ENCODE peak calls at places on chromosomes 4 and X, in nine cellular contexts. T is mammary epithelial cell, V is mucosa of descending colon, S is cardiac fibroblast, I is foreskin fibroblast, Z is tibial artery, F is A549, Q is adrenal gland, Y is cardiac muscle cell. E is an unnamed sample.
A peak's percentile ranks its signal among the peaks of the same experiment; 100 is the strongest.

GRCh38 chr4:168453146-168453545 is 27.1 kb downstream of the DDX60L start:
- DNase-seq in T (no peak), V (no peak), S (no peak), I (no peak), Z (no peak), F (no peak), Q (no peak), Y (no peak), E (no peak)

GRCh38 chr4:101417046-101417445 is 69.7 kb upstream of the PPP3CA start:
- DNase-seq in T (no peak), V (no peak), S (no peak), I (no peak), Z (no peak), F (no peak), Q (no peak), Y (no peak), E (no peak)

GRCh38 chrX:65871671-65872311 is 168.1 kb downstream of the VSIG4 start:
- DNase-seq in T (peak; percentile 84), V (peak; percentile 64), S (peak; percentile 1), I (no peak), Z (no peak), F (peak; percentile 22), Q (no peak), Y (no peak), E (no peak)

GRCh38 chrX:129593137-129593536 is 53.1 kb downstream of the OCRL start:
- DNase-seq in T (peak; percentile 18), V (peak; percentile 28), S (peak; percentile 59), I (no peak), Z (no peak), F (no peak), Q (no peak), Y (no peak), E (no peak)

GRCh38 chr4:52714597-52715254 is 36.5 kb downstream of the ERVMER34-1 start:
- DNase-seq in T (no peak), V (no peak), S (peak; percentile 31), I (no peak), Z (no peak), F (no peak), Q (no peak), Y (no peak), E (no peak)

GRCh38 chrX:31213941-31214340 is 142.1 kb upstream of the FTHL17 start:
- DNase-seq in T (peak; percentile 32), V (peak; percentile 19), S (no peak), I (no peak), Z (no peak), F (no peak), Q (no peak), Y (peak; percentile 28), E (no peak)

GRCh38 chrX:9370888-9371287 is 94.0 kb upstream of the TBL1X start:
- DNase-seq in T (no peak), V (no peak), S (peak; percentile 71), I (no peak), Z (no peak), F (no peak), Q (no peak), Y (no peak), E (no peak)

GRCh38 chrX:150200820-150201287 is 162.3 kb upstream of the MAMLD1 start:
- DNase-seq in T (peak; percentile 98), V (peak; percentile 12), S (peak; percentile 91), I (peak; percentile 96), Z (peak; percentile 88), F (peak; percentile 93), Q (peak; percentile 92), Y (no peak), E (no peak)

GRCh38 chr4:6421397-6421796 is 51.0 kb downstream of the PPP2R2C start:
- DNase-seq in T (no peak), V (no peak), S (no peak), I (no peak), Z (no peak), F (no peak), Q (no peak), Y (no peak), E (no peak)

GRCh38 chr4:94504545-94504944 is 52.8 kb downstream of the PDLIM5 start:
- DNase-seq in T (no peak), V (no peak), S (peak; percentile 30), I (peak; percentile 58), Z (no peak), F (no peak), Q (no peak), Y (no peak), E (no peak)

GRCh38 chrX:45711231-45711630 is 510.6 kb upstream of the DIPK2B start:
- DNase-seq in T (peak; percentile 45), V (no peak), S (no peak), I (peak; percentile 68), Z (no peak), F (no peak), Q (no peak), Y (no peak), E (no peak)

GRCh38 chr4:23932935-23933334 is 43.1 kb upstream of the PPARGC1A start:
- DNase-seq in T (no peak), V (no peak), S (peak; percentile 63), I (peak; percentile 40), Z (no peak), F (no peak), Q (no peak), Y (no peak), E (no peak)

GRCh38 chr4:21744046-21744445 is 204.5 kb downstream of the KCNIP4 start:
- DNase-seq in T (no peak), V (no peak), S (no peak), I (peak; percentile 16), Z (no peak), F (no peak), Q (no peak), Y (no peak), E (no peak)

GRCh38 chr4:164779811-164780216 is 25.9 kb downstream of the SMIM31 start:
- DNase-seq in T (peak; percentile 17), V (peak; percentile 46), S (peak; percentile 65), I (peak; percentile 11), Z (no peak), F (peak; percentile 13), Q (peak; percentile 56), Y (peak; percentile 63), E (peak; percentile 11)

GRCh38 chr4:11328401-11328800 is 100.3 kb downstream of the HS3ST1 start:
- DNase-seq in T (no peak), V (no peak), S (no peak), I (no peak), Z (no peak), F (no peak), Q (no peak), Y (no peak), E (no peak)

GRCh38 chrX:21745756-21746155 is 12.2 kb downstream of the SMPX start:
- DNase-seq in T (peak; percentile 13), V (peak; percentile 61), S (peak; percentile 27), I (no peak), Z (no peak), F (peak; percentile 8), Q (peak; percentile 78), Y (peak; percentile 56), E (no peak)

GRCh38 chr4:101005659-101006058 is 341.7 kb downstream of the PPP3CA start:
- DNase-seq in T (no peak), V (no peak), S (no peak), I (no peak), Z (no peak), F (no peak), Q (no peak), Y (no peak), E (no peak)

GRCh38 chr4:76197001-76197743 is 16.5 kb downstream of the SCARB2 start:
- DNase-seq in T (peak; percentile 60), V (no peak), S (no peak), I (no peak), Z (no peak), F (no peak), Q (no peak), Y (no peak), E (no peak)

GRCh38 chr4:128159967-128160366 is 98.9 kb downstream of the LARP1B start:
- DNase-seq in T (peak; percentile 46), V (no peak), S (peak; percentile 19), I (peak; percentile 48), Z (no peak), F (no peak), Q (no peak), Y (no peak), E (no peak)

GRCh38 chr4:52932586-52933482 is 70.7 kb downstream of the RASL11B start:
- DNase-seq in T (no peak), V (no peak), S (peak; percentile 28), I (no peak), Z (no peak), F (no peak), Q (no peak), Y (no peak), E (no peak)

DNA sequence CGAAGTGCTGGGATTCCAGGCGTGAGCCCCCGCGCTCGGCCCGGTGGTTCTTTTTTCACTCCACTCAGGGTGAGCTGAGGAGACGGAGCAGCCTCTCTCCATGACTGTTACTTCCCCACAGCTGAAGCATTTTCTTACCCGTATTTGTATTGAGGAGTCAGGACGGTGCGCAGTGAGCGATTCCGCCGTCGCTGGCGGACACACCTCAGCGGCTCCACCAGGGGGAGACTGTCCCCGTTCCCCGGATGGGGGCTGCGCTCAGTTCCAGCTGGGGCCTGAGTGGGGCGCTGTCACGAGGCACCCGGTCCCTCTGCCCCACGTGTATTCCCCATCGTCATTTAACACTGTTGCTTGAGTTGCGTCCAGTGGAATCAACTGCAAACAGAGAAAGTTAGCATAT is 844.0 kb upstream of the FRG1 start:
- DNase-seq in T (no peak), V (no peak), S (no peak), I (no peak), Z (no peak), F (peak; percentile 3), Q (no peak), Y (no peak), E (no peak)
- TF ChIP-seq CTCF in T (no peak), V (no peak), S (peak; percentile 1), I (no peak), Z (no peak), F (no peak), Q (no peak), Y (no peak), E (no peak)

GRCh38 chr4:118740869-118741268 is 55.7 kb downstream of the METTL14 start:
- DNase-seq in T (no peak), V (no peak), S (peak; percentile 54), I (no peak), Z (no peak), F (peak; percentile 1), Q (no peak), Y (peak; percentile 55), E (no peak)
- TF ChIP-seq CTCF in T (peak; percentile 23), V (no peak), S (no peak), I (no peak), Z (peak; percentile 52), F (peak; percentile 40), Q (peak; percentile 69), Y (peak; percentile 19), E (peak; percentile 64)

DNA sequence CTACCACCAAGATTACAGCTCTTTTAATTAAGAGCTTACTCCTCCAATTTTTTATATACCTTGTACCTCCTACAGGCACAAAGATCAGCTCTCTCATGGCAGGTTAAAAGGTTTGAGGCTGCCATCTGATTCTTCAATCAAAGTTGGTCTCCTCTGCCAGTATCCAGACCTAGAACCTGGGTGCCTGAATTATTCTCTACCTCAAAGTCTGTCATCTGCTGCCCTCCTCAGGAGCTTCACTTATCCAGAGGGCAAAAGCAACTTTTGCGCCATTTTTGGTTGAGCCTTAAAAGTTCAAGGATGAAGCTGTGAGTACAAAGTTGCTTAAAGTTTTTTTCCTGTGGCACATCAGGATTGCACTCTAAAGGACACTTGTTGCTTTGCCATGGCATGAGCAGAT is 343.7 kb upstream of the PPP1R2C start:
- DNase-seq in T (peak; percentile 9), V (peak; percentile 7), S (peak; percentile 1), I (no peak), Z (no peak), F (no peak), Q (peak; percentile 45), Y (no peak), E (no peak)
- TF ChIP-seq CTCF in T (peak; percentile 50), V (no peak), S (no peak), I (no peak), Z (no peak), F (no peak), Q (no peak), Y (no peak), E (no peak)

GRCh38 chr4:162499478-162499877 is 335.7 kb upstream of the FSTL5 start:
- DNase-seq in T (no peak), V (no peak), S (no peak), I (no peak), Z (no peak), F (no peak), Q (no peak), Y (no peak), E (no peak)
- TF ChIP-seq CTCF in T (peak; percentile 43), V (no peak), S (peak; percentile 16), I (peak; percentile 27), Z (peak; percentile 18), F (peak; percentile 26), Q (no peak), Y (peak; percentile 32), E (peak; percentile 52)